ENCODE peak calls at places on chromosomes 11 and 22, in five cellular contexts. Y, Q, G, R and D are unnamed samples.

GRCh38 chr11:27973851-27974536 is 134.0 kb downstream of the KIF18A start:
- DNase-seq in Y (peak), Q (peak), G (no peak), R (no peak), D (no peak)

GRCh38 chr22:39556970-39557811 is 13.4 kb upstream of the CACNA1I start:
- DNase-seq in Y (peak), Q (peak), G (no peak), R (no peak), D (no peak)

GRCh38 chr22:46674906-46675305 is 54.7 kb downstream of the GRAMD4 start:
- DNase-seq in Y (no peak), Q (no peak), G (no peak), R (no peak), D (no peak)

GRCh38 chr11:111819161-111820058 is 52.0 kb downstream of the ALG9 start:
- DNase-seq in Y (peak), Q (peak), G (no peak), R (no peak), D (no peak)

GRCh38 chr22:47589271-47590250 is 827.1 kb downstream of the TBC1D22A start:
- DNase-seq in Y (no peak), Q (no peak), G (no peak), R (no peak), D (no peak)

GRCh38 chr22:25488244-25489020 is 76.0 kb upstream of the GRK3 start:
- DNase-seq in Y (peak), Q (peak), G (no peak), R (no peak), D (no peak)

GRCh38 chr11:1820463-1821325 is 14.1 kb upstream of the SYT8 start:
- DNase-seq in Y (peak), Q (no peak), G (no peak), R (no peak), D (peak)

GRCh38 chr11:108609681-108610080 is 16.1 kb upstream of the EXPH5 start:
- DNase-seq in Y (peak), Q (peak), G (no peak), R (no peak), D (peak)

GRCh38 chr11:43222215-43222614 is 89.6 kb upstream of the API5 start:
- DNase-seq in Y (peak), Q (no peak), G (no peak), R (no peak), D (peak)

GRCh38 chr22:37849089-37849751 is at the start of gene EIF3L:
- DNase-seq in Y (peak), Q (peak), G (peak), R (peak), D (peak)

GRCh38 chr11:36090351-36091245 is 146.7 kb downstream of the LDLRAD3 start:
- DNase-seq in Y (no peak), Q (no peak), G (peak), R (no peak), D (no peak)

GRCh38 chr11:58394195-58394594 is 12.5 kb downstream of the OR5B3 start:
- DNase-seq in Y (peak), Q (peak), G (no peak), R (no peak), D (peak)

GRCh38 chr11:100738701-100739100 is 51.6 kb downstream of the ARHGAP42 start:
- DNase-seq in Y (no peak), Q (no peak), G (no peak), R (no peak), D (no peak)

GRCh38 chr11:61935861-61936260 is 14.3 kb upstream of the BEST1 start:
- DNase-seq in Y (no peak), Q (no peak), G (no peak), R (no peak), D (no peak)

GRCh38 chr11:1202776-1203504 is 19.9 kb upstream of the MUC5B start:
- DNase-seq in Y (peak), Q (peak), G (peak), R (peak), D (peak)

GRCh38 chr11:95147364-95147905 is 57.8 kb downstream of the ENDOD1 start:
- DNase-seq in Y (peak), Q (peak), G (no peak), R (no peak), D (peak)

GRCh38 chr22:36457688-36458450 is 23.6 kb downstream of the TXN2 start:
- DNase-seq in Y (no peak), Q (peak), G (peak), R (no peak), D (no peak)

GRCh38 chr22:46057206-46057605 is 80.2 kb upstream of the WNT7B start:
- DNase-seq in Y (no peak), Q (no peak), G (no peak), R (no peak), D (no peak)

GRCh38 chr11:8813658-8814057 is 97.3 kb upstream of the AKIP1 start:
- DNase-seq in Y (peak), Q (peak), G (peak), R (peak), D (peak)

GRCh38 chr22:43890901-43891331 is 897 bp downstream of the PNPLA5 start:
- DNase-seq in Y (peak), Q (no peak), G (peak), R (no peak), D (no peak)

GRCh38 chr22:19569976-19570375 is 45.8 kb upstream of the CLDN5 start:
- DNase-seq in Y (no peak), Q (no peak), G (no peak), R (no peak), D (no peak)

GRCh38 chr11:59429924-59430516 is 3.8 kb upstream of the OR5A2 start:
- DNase-seq in Y (peak), Q (peak), G (no peak), R (peak), D (peak)

GRCh38 chr11:123354371-123354770 is 75.7 kb upstream of the GRAMD1B start:
- DNase-seq in Y (no peak), Q (no peak), G (no peak), R (no peak), D (no peak)

GRCh38 chr11:123356539-123356938 is 73.5 kb upstream of the GRAMD1B start:
- DNase-seq in Y (no peak), Q (no peak), G (no peak), R (no peak), D (peak)

DNA sequence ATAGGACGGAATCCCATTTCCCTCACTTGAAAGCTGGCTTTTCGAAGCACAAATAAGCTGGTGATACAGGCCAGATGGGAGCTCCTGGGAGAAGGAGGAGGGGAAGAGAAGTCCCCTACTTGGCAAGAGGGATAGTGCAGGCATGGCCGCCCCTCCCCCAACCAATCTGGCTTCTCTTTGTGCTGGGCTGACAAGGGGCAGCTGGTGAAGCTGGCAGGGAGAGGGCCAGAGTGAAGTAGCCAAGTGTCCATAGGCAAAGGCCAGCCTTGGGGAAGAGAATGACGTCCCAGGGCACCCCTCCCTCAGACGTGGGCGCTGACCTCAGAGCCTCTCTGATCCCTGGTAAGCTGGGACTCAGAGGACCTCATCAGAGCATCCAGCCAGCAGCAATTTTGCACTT is 78.7 kb upstream of the GRAMD1B start:
- DNase-seq in Y (no peak), Q (no peak), G (peak), R (no peak), D (no peak)
- H4K91ac ChIP-seq in Y (no peak), Q (no peak), G (no peak), R (no peak), D (no peak)

DNA sequence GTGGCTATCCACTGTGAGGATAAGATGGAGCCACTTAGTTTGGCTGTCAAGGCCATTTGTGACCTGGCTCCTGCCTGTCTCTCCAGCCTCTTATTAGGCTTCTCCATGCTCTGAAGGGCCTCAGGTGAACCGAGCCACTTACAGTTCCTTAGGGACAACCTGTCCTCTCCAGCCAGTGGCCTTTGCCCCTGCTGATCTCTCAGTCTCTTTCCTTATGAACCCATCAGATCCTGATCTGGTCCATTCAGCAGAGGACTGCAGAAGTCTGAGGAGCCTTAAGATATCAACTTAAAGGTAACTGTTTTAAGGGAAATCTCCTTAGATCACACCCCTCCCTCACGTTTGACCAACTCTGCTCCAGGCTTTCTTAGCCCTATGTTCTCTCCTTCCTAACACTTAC is 2.4 kb downstream of the DUSP18 start:
- DNase-seq in Y (no peak), Q (no peak), G (no peak), R (no peak), D (no peak)
- H4K91ac ChIP-seq in Y (no peak), Q (no peak), G (no peak), R (no peak), D (no peak)

GRCh38 chr22:23539135-23539838 is 40.8 kb downstream of the IGLL1 start:
- DNase-seq in Y (peak), Q (peak), G (peak), R (peak), D (peak)

GRCh38 chr22:23534851-23535717 is 45.0 kb downstream of the IGLL1 start:
- DNase-seq in Y (no peak), Q (no peak), G (peak), R (no peak), D (no peak)

GRCh38 chr22:23538502-23538860 is 41.6 kb downstream of the IGLL1 start:
- DNase-seq in Y (no peak), Q (no peak), G (peak), R (no peak), D (no peak)

GRCh38 chr22:23537421-23537820 is 42.7 kb downstream of the IGLL1 start:
- DNase-seq in Y (no peak), Q (no peak), G (peak), R (no peak), D (no peak)

DNA sequence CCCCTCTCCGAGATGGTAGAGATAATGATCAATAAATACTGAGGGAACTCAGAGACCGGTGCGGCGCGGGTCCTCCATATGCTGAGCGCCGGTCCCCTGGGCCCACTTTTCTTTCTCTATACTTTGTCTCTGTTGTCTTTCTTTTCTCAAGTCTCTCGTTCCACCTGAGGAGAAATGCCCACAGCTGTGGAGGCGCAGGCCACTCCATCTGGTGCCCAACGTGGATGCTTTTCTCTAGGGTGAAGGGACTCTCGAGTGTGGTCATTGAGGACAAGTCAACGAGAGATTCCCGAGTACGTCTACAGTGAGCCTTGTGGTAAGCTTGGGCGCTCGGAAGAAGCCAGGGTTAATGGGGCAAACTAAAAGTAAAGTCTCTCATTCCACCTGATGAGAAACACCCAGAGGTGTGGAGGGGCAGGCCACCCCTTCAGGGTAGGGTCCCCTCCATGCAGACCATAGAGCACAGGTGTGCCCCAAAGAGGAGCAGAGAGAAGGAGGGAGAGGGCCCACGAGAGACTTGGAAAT is 43.2 kb downstream of the IGLL1 start:
- DNase-seq in Y (no peak), Q (no peak), G (peak), R (no peak), D (no peak)
- H4K91ac ChIP-seq in Y (no peak), Q (peak), G (peak), R (no peak), D (peak)

GRCh38 chr11:72635931-72636330 is 38.3 kb downstream of the PDE2A start:
- DNase-seq in Y (no peak), Q (no peak), G (peak), R (no peak), D (no peak)

GRCh38 chr11:72634016-72634415 is 40.2 kb downstream of the PDE2A start:
- DNase-seq in Y (no peak), Q (no peak), G (no peak), R (no peak), D (no peak)

GRCh38 chr11:72634472-72635095 is 39.6 kb downstream of the PDE2A start:
- DNase-seq in Y (no peak), Q (no peak), G (no peak), R (no peak), D (no peak)

GRCh38 chr11:72637198-72637597 is 37.0 kb downstream of the PDE2A start:
- DNase-seq in Y (no peak), Q (no peak), G (no peak), R (no peak), D (no peak)

DNA sequence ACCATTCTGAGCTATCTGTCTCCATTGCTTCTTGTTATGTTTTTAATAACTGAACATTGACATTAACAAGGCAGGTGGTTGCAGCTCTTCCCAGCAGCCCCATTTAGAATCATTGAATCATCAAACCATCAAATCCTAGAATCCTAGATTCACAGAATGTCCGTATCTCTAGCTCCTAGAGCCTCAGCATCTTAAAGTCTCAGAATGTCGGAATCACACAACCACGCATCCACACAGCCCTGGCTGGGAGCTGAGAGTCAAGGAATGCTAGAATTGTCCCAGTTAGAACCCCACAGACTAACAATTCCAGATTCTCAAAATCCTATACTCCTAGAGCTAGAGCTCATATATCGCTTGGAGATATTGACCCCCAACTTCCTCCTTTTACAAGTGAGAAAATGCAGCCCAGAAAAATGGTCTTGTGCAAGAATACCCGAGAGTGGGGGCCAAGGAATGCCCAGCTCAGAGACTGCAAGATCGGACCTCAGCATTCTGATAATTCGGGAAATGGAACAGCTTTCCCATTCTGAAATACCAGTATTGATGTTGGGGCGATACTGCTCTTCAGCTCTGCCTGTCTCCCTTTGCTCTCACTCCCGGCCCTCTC is 38.8 kb downstream of the PDE2A start:
- DNase-seq in Y (no peak), Q (no peak), G (no peak), R (no peak), D (no peak)
- H4K91ac ChIP-seq in Y (no peak), Q (no peak), G (no peak), R (no peak), D (no peak)

GRCh38 chr11:69867076-69868002 is 48.1 kb upstream of the FGF3 start:
- DNase-seq in Y (peak), Q (no peak), G (peak), R (no peak), D (no peak)
- H4K91ac ChIP-seq in Y (no peak), Q (no peak), G (no peak), R (peak), D (no peak)

DNA sequence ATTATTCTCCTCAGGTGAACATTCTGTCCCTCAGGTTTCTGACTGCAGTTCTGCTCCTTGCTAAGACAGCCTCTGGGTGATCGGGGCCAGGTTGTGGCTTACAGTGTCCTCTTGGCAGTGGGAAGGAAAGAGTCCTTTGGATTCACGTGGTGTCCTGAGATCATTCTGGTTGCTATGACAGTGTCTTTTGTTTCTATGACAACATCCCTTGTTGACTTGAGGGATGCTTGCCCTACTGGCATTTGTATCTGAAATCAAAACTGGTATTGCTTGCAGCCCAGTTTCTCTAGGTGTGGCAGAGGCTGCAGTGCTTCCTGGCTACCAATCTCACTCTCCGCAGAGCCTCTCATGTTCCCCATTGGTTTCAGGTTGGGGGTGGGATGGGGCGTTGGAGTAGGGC is 151.8 kb upstream of the CCDC90B start:
- DNase-seq in Y (no peak), Q (no peak), G (no peak), R (no peak), D (no peak)
- H4K91ac ChIP-seq in Y (no peak), Q (no peak), G (no peak), R (no peak), D (no peak)